ENCODE peak calls at places on chromosomes 13 and 19, in nine cellular contexts. G is cortex of kidney, P is stromal cell of bone marrow, W is NCI-H2029 treated with DMSO at 0.1 percent for 48 hours, V is HFF-Myc, D is natural killer cell, Q is NB4, N is ecto neural progenitor cell, H is GF-D8. L is an unnamed sample.

GRCh38 chr13:21020176-21020575 is 41.2 kb downstream of the LATS2 start:
- DNase-seq in G (no peak), P (no peak), W (no peak), V (no peak), D (no peak), Q (no peak), N (no peak), H (no peak), L (no peak)

GRCh38 chr13:75647126-75647784 is 11.1 kb downstream of the LMO7 start:
- DNase-seq in G (no peak), P (no peak), W (no peak), V (no peak), D (no peak), Q (no peak), N (no peak), H (no peak), L (no peak)

GRCh38 chr13:69616398-69616797 is 491.2 kb upstream of the ATXN8OS start:
- DNase-seq in G (no peak), P (no peak), W (no peak), V (no peak), D (no peak), Q (no peak), N (no peak), H (no peak), L (no peak)

GRCh38 chr19:30029721-30030510 is 87.9 kb downstream of the URI1 start:
- DNase-seq in G (no peak), P (no peak), W (no peak), V (peak; percentile 43), D (no peak), Q (no peak), N (no peak), H (no peak), L (peak; percentile 69)

GRCh38 chr13:98295371-98295770 is 118.3 kb upstream of the RNF113B start:
- DNase-seq in G (no peak), P (no peak), W (no peak), V (no peak), D (no peak), Q (no peak), N (no peak), H (no peak), L (no peak)

GRCh38 chr13:107962209-107962608 is 253.1 kb downstream of the LIG4 start:
- DNase-seq in G (no peak), P (no peak), W (no peak), V (no peak), D (no peak), Q (no peak), N (no peak), H (no peak), L (no peak)

GRCh38 chr13:31172535-31172934 is 10.8 kb upstream of the HSPH1 start:
- DNase-seq in G (no peak), P (peak; percentile 55), W (no peak), V (no peak), D (no peak), Q (no peak), N (no peak), H (no peak), L (no peak)

GRCh38 chr13:42873081-42873480 is 91.7 kb downstream of the FAM216B start:
- DNase-seq in G (no peak), P (no peak), W (no peak), V (no peak), D (no peak), Q (no peak), N (no peak), H (no peak), L (no peak)

GRCh38 chr19:13599681-13600080 is 93.4 kb upstream of the CACNA1A start:
- DNase-seq in G (no peak), P (no peak), W (no peak), V (no peak), D (no peak), Q (no peak), N (no peak), H (no peak), L (no peak)

GRCh38 chr13:97810152-97810551 is 143.3 kb upstream of the IPO5 start:
- DNase-seq in G (no peak), P (no peak), W (no peak), V (no peak), D (no peak), Q (peak; percentile 10), N (no peak), H (no peak), L (no peak)

GRCh38 chr13:64154514-64154913 is 2738.9 kb upstream of the PCDH20 start:
- DNase-seq in G (no peak), P (no peak), W (no peak), V (peak; percentile 1), D (no peak), Q (peak; percentile 4), N (no peak), H (no peak), L (peak; percentile 11)

GRCh38 chr13:32840840-32841713 is 175.1 kb upstream of the KL start:
- DNase-seq in G (no peak), P (no peak), W (no peak), V (no peak), D (no peak), Q (no peak), N (no peak), H (no peak), L (no peak)

GRCh38 chr19:57947419-57948134 is at the start of gene ZNF256:
- DNase-seq in G (no peak), P (peak; percentile 93), W (peak; percentile 94), V (peak; percentile 79), D (peak; percentile 80), Q (no peak), N (peak; percentile 98), H (peak; percentile 84), L (peak; percentile 70)

GRCh38 chr19:57110592-57111328 is 9.0 kb upstream of the USP29 start:
- DNase-seq in G (no peak), P (no peak), W (no peak), V (no peak), D (no peak), Q (peak; percentile 3), N (no peak), H (no peak), L (no peak)

GRCh38 chr13:50732712-50733111 is 110.8 kb downstream of the DLEU7 start:
- DNase-seq in G (no peak), P (peak; percentile 84), W (no peak), V (no peak), D (no peak), Q (no peak), N (no peak), H (no peak), L (peak; percentile 50)

GRCh38 chr13:67101730-67102467 is 128.2 kb downstream of the PCDH9 start:
- DNase-seq in G (no peak), P (no peak), W (no peak), V (no peak), D (no peak), Q (no peak), N (no peak), H (no peak), L (no peak)

GRCh38 chr19:33362508-33363228 is 10.8 kb upstream of the CEBPG start:
- DNase-seq in G (no peak), P (no peak), W (no peak), V (no peak), D (no peak), Q (no peak), N (no peak), H (no peak), L (no peak)

GRCh38 chr19:52187407-52187806 is 2.4 kb upstream of the PPP2R1A start:
- DNase-seq in G (no peak), P (no peak), W (no peak), V (no peak), D (no peak), Q (no peak), N (no peak), H (no peak), L (no peak)

GRCh38 chr13:45306966-45307365 is 34.0 kb downstream of the TPT1 start:
- DNase-seq in G (no peak), P (no peak), W (no peak), V (no peak), D (no peak), Q (no peak), N (no peak), H (no peak), L (no peak)

GRCh38 chr19:47274891-47275865 is 493 bp downstream of the INAFM1 start:
- DNase-seq in G (no peak), P (no peak), W (no peak), V (no peak), D (peak; percentile 40), Q (no peak), N (no peak), H (no peak), L (no peak)

GRCh38 chr13:36395280-36395679 is 37.0 kb upstream of the CCNA1 start:
- DNase-seq in G (no peak), P (peak; percentile 48), W (no peak), V (peak; percentile 30), D (no peak), Q (peak; percentile 77), N (no peak), H (peak; percentile 77), L (peak; percentile 20)

GRCh38 chr13:47846886-47847285 is 154.2 kb downstream of the SUCLA2 start:
- DNase-seq in G (no peak), P (no peak), W (no peak), V (no peak), D (no peak), Q (no peak), N (no peak), H (no peak), L (no peak)

GRCh38 chr19:43789029-43789428 is 8.3 kb upstream of the KCNN4 start:
- DNase-seq in G (no peak), P (no peak), W (no peak), V (no peak), D (no peak), Q (peak; percentile 56), N (no peak), H (no peak), L (no peak)

GRCh38 chr19:48935864-48936263 is 2.4 kb downstream of the DHDH start:
- DNase-seq in G (no peak), P (no peak), W (no peak), V (no peak), D (no peak), Q (no peak), N (no peak), H (no peak), L (no peak)

GRCh38 chr13:75360170-75360569 is 121.8 kb downstream of the TBC1D4 start:
- DNase-seq in G (no peak), P (no peak), W (no peak), V (no peak), D (no peak), Q (no peak), N (no peak), H (no peak), L (no peak)

GRCh38 chr13:37618554-37618953 is 20.0 kb upstream of the POSTN start:
- DNase-seq in G (no peak), P (peak; percentile 48), W (no peak), V (peak; percentile 33), D (no peak), Q (no peak), N (no peak), H (no peak), L (peak; percentile 75)

GRCh38 chr13:40316301-40316700 is 350.1 kb downstream of the FOXO1 start:
- DNase-seq in G (no peak), P (no peak), W (no peak), V (no peak), D (no peak), Q (no peak), N (no peak), H (no peak), L (no peak)

GRCh38 chr13:52644108-52644507 is 1.9 kb downstream of the HNRNPA1L2 start:
- DNase-seq in G (no peak), P (peak; percentile 38), W (peak; percentile 8), V (peak; percentile 63), D (no peak), Q (no peak), N (no peak), H (no peak), L (no peak)

GRCh38 chr19:19460761-19461265 is 54.5 kb downstream of the TSSK6 start:
- DNase-seq in G (no peak), P (no peak), W (no peak), V (no peak), D (peak; percentile 71), Q (no peak), N (no peak), H (peak; percentile 15), L (no peak)

GRCh38 chr19:15252398-15253018 is 20.3 kb upstream of the EPHX3 start:
- DNase-seq in G (no peak), P (peak; percentile 58), W (no peak), V (no peak), D (no peak), Q (peak; percentile 15), N (no peak), H (no peak), L (no peak)

GRCh38 chr19:57701625-57702024 is 7.4 kb downstream of the ZNF154 start:
- DNase-seq in G (no peak), P (no peak), W (no peak), V (no peak), D (no peak), Q (no peak), N (no peak), H (no peak), L (no peak)